ENCODE peak calls at places on chromosome 1, in ten cellular contexts. R is GM23338, W is endothelial cell of umbilical vein, D is stomach, P is transverse colon, C is Panc1, V is K562, F is sigmoid colon, X is HCT116, M is vagina. T is an unnamed sample.
A peak's percentile ranks its signal among the peaks of the same experiment; 100 is the strongest.

GRCh38 chr1:243421784-243422183 is 165.9 kb downstream of the SDCCAG8 start:
- DNase-seq in R (peak; percentile 55), W (no peak), D (peak; percentile 67), P (peak; percentile 31), C (no peak), V (peak; percentile 58), F (no peak), X (no peak), M (no peak), T (no peak)

GRCh38 chr1:202623075-202623474 is 87.2 kb downstream of the SYT2 start:
- DNase-seq in R (no peak), W (no peak), D (no peak), P (no peak), C (no peak), V (peak; percentile 65), F (peak; percentile 85), X (no peak), M (no peak), T (no peak)

GRCh38 chr1:205602118-205602517 is 29.7 kb downstream of the ELK4 start:
- DNase-seq in R (no peak), W (peak; percentile 35), D (no peak), P (no peak), C (no peak), V (no peak), F (no peak), X (no peak), M (no peak), T (no peak)

GRCh38 chr1:42336978-42337377 is 1.9 kb upstream of the FOXJ3 start:
- DNase-seq in R (no peak), W (no peak), D (no peak), P (no peak), C (no peak), V (no peak), F (no peak), X (no peak), M (no peak), T (no peak)

GRCh38 chr1:234541281-234541975 is 62.4 kb upstream of the TARBP1 start:
- DNase-seq in R (no peak), W (no peak), D (no peak), P (no peak), C (no peak), V (no peak), F (peak; percentile 37), X (no peak), M (no peak), T (peak; percentile 24)

GRCh38 chr1:211741116-211741515 is 65.7 kb upstream of the NEK2 start:
- DNase-seq in R (peak; percentile 62), W (no peak), D (no peak), P (no peak), C (no peak), V (no peak), F (no peak), X (no peak), M (no peak), T (no peak)

GRCh38 chr1:155324717-155325595 is 4.3 kb downstream of the RUSC1 start:
- DNase-seq in R (peak; percentile 94), W (peak; percentile 53), D (peak; percentile 65), P (peak; percentile 77), C (no peak), V (peak; percentile 72), F (peak; percentile 86), X (peak; percentile 44), M (no peak), T (peak; percentile 84)

GRCh38 chr1:72282690-72283203 is 408 bp upstream of the NEGR1 start:
- DNase-seq in R (peak; percentile 91), W (peak; percentile 93), D (peak; percentile 81), P (peak; percentile 77), C (peak; percentile 64), V (peak; percentile 2), F (peak; percentile 96), X (no peak), M (no peak), T (peak; percentile 87)

GRCh38 chr1:177848577-177848976 is 121.3 kb downstream of the SEC16B start:
- DNase-seq in R (no peak), W (no peak), D (no peak), P (no peak), C (no peak), V (no peak), F (no peak), X (no peak), M (no peak), T (no peak)

GRCh38 chr1:118928739-118929554 is 59.2 kb downstream of the TBX15 start:
- DNase-seq in R (peak; percentile 71), W (peak; percentile 11), D (no peak), P (no peak), C (no peak), V (peak; percentile 27), F (no peak), X (no peak), M (no peak), T (no peak)

GRCh38 chr1:35266306-35266705 is 2.2 kb upstream of the ZMYM4 start:
- DNase-seq in R (no peak), W (no peak), D (no peak), P (no peak), C (no peak), V (no peak), F (no peak), X (no peak), M (no peak), T (no peak)

GRCh38 chr1:35268282-35269189 is at the start of gene ZMYM4:
- DNase-seq in R (peak; percentile 98), W (peak; percentile 98), D (peak; percentile 92), P (peak; percentile 93), C (peak; percentile 73), V (peak; percentile 98), F (peak; percentile 97), X (peak; percentile 98), M (no peak), T (peak; percentile 93)

GRCh38 chr1:35269989-35270289 is 1.4 kb downstream of the ZMYM4 start:
- DNase-seq in R (no peak), W (no peak), D (no peak), P (no peak), C (no peak), V (no peak), F (no peak), X (no peak), M (no peak), T (no peak)

GRCh38 chr1:35264861-35265260 is 3.6 kb upstream of the ZMYM4 start:
- DNase-seq in R (peak; percentile 45), W (peak; percentile 64), D (peak; percentile 42), P (peak; percentile 21), C (no peak), V (no peak), F (no peak), X (no peak), M (no peak), T (no peak)

GRCh38 chr1:35269190-35269988 is 880 bp downstream of the ZMYM4 start:
- DNase-seq in R (peak; percentile 31), W (peak; percentile 39), D (no peak), P (no peak), C (no peak), V (no peak), F (no peak), X (no peak), M (no peak), T (no peak)
- TF ChIP-seq POLR2AphosphoS5 in R (no peak), W (no peak), D (no peak), P (no peak), C (no peak), V (no peak), F (no peak), X (no peak), M (no peak), T (no peak)

GRCh38 chr1:51738681-51739080 is 121.8 kb downstream of the OSBPL9 start:
- DNase-seq in R (no peak), W (no peak), D (no peak), P (no peak), C (no peak), V (no peak), F (no peak), X (no peak), M (no peak), T (no peak)

GRCh38 chr1:51736702-51737101 is 119.8 kb downstream of the OSBPL9 start:
- DNase-seq in R (no peak), W (peak; percentile 93), D (no peak), P (no peak), C (no peak), V (peak; percentile 51), F (no peak), X (peak; percentile 16), M (no peak), T (no peak)

GRCh38 chr1:51733793-51734522 is 117.1 kb downstream of the OSBPL9 start:
- DNase-seq in R (peak; percentile 44), W (no peak), D (no peak), P (no peak), C (no peak), V (no peak), F (no peak), X (no peak), M (no peak), T (no peak)

GRCh38 chr1:51734899-51735745 is 118.2 kb downstream of the OSBPL9 start:
- DNase-seq in R (no peak), W (no peak), D (no peak), P (no peak), C (no peak), V (peak; percentile 44), F (no peak), X (no peak), M (no peak), T (no peak)

GRCh38 chr1:51735746-51736254 is 118.9 kb downstream of the OSBPL9 start:
- DNase-seq in R (no peak), W (no peak), D (no peak), P (no peak), C (no peak), V (no peak), F (no peak), X (no peak), M (no peak), T (no peak)
- H3K27ac ChIP-seq in R (no peak overlapping the region), W (no peak overlapping the region), D (peak overlapping the region; percentile 34), P (no peak overlapping the region), C (peak overlapping the region; percentile 78), V (peak overlapping the region; percentile 69), F (peak overlapping the region; percentile 47), X (no peak overlapping the region), M (peak overlapping the region; percentile 65), T (no peak overlapping the region)

GRCh38 chr1:94989911-94990463 is 63.1 kb upstream of the CNN3 start:
- DNase-seq in R (no peak), W (peak; percentile 34), D (no peak), P (no peak), C (no peak), V (no peak), F (peak; percentile 77), X (no peak), M (no peak), T (no peak)
- TF ChIP-seq POLR2AphosphoS5 in R (no peak), W (no peak), D (no peak), P (no peak), C (no peak), V (no peak), F (no peak), X (no peak), M (no peak), T (no peak)

DNA sequence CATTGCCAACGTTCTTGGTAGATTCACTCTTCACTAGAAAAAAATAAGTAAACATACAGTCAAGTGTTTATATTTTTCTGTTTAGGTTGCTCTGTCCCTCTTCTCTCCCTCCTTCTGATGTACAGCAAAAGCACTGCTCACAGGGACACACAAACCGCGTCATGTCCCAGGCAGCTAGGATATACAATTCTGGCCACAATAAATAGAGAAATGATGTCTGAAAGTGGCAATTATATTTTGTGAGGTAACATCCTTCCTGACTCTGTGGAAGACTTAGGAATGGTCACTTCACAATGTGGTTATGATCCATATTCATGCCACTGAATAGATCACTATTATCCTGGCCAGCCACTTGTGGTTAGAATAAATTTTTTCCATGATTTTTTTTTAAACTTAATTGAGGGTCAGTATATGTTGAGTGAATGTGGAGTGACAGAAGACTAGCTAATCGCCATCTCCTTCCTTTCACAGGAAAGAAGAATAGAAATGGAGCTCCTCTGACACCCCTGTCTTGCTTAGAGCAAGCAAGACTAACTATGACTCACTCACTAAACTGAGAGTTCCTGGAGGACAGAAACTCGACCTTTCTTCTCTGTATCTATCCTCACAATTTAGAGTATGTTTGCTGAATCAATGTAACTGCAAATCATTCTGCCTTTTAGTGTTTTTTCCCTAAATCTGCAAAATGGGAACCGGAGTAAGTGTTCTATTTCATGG is 54.0 kb downstream of the ZNHIT6 start:
- DNase-seq in R (no peak), W (peak; percentile 18), D (no peak), P (no peak), C (no peak), V (no peak), F (no peak), X (peak; percentile 6), M (no peak), T (no peak)
- H3K27ac ChIP-seq in R (no peak overlapping the region), W (no peak overlapping the region), D (no peak overlapping the region), P (no peak overlapping the region), C (peak overlapping the region; percentile 74), V (no peak overlapping the region), F (no peak overlapping the region), X (no peak overlapping the region), M (no peak overlapping the region), T (no peak overlapping the region)